ENCODE peak calls at places on chromosome 14, in seven cellular contexts. I is IMR-90, P is HCT116, L is A549, Z is fibroblast of lung, A is heart right ventricle, O is breast epithelium. X is an unnamed sample.

GRCh38 chr14:35123388-35123703 is 994 bp downstream of the PRORP start:
- DNase-seq in I (no peak), P (no peak), L (no peak), Z (no peak), A (no peak), O (no peak), X (no peak)

GRCh38 chr14:57329833-57330232 is 60.6 kb upstream of the NAA30 start:
- DNase-seq in I (no peak), P (no peak), L (no peak), Z (no peak), A (no peak), O (no peak), X (no peak)

GRCh38 chr14:36661506-36662257 is at the start of gene PAX9:
- DNase-seq in I (peak; percentile 41), P (peak; percentile 81), L (peak; percentile 91), Z (peak; percentile 67), A (no peak), O (peak; percentile 80), X (peak; percentile 58)

GRCh38 chr14:103496776-103497175 is 25.9 kb downstream of the CKB start:
- DNase-seq in I (peak; percentile 33), P (no peak), L (no peak), Z (no peak), A (no peak), O (no peak), X (peak; percentile 49)

GRCh38 chr14:46818147-46818546 is 166.6 kb upstream of the RPL10L start:
- DNase-seq in I (no peak), P (no peak), L (no peak), Z (no peak), A (no peak), O (no peak), X (no peak)

GRCh38 chr14:44204061-44204815 is 302.8 kb downstream of the FSCB start:
- DNase-seq in I (no peak), P (no peak), L (no peak), Z (peak; percentile 3), A (no peak), O (no peak), X (peak; percentile 62)

GRCh38 chr14:41000350-41000749 is 606.3 kb upstream of the LRFN5 start:
- DNase-seq in I (no peak), P (no peak), L (no peak), Z (no peak), A (no peak), O (no peak), X (no peak)

GRCh38 chr14:84409435-84409834 is 1120.5 kb upstream of the FLRT2 start:
- DNase-seq in I (peak; percentile 19), P (no peak), L (no peak), Z (peak; percentile 7), A (no peak), O (no peak), X (peak; percentile 9)

GRCh38 chr14:89618309-89618708 is 201.3 kb upstream of the FOXN3 start:
- DNase-seq in I (no peak), P (no peak), L (no peak), Z (peak; percentile 24), A (no peak), O (no peak), X (peak; percentile 39)

GRCh38 chr14:40221428-40221827 is 789.2 kb upstream of the FBXO33 start:
- DNase-seq in I (no peak), P (no peak), L (no peak), Z (no peak), A (no peak), O (no peak), X (no peak)

GRCh38 chr14:61109288-61109687 is 128.2 kb downstream of the SLC38A6 start:
- DNase-seq in I (no peak), P (no peak), L (no peak), Z (no peak), A (no peak), O (no peak), X (no peak)

GRCh38 chr14:55107766-55108554 is 21.1 kb upstream of the LGALS3 start:
- DNase-seq in I (peak; percentile 98), P (peak; percentile 91), L (peak; percentile 82), Z (peak; percentile 98), A (peak; percentile 85), O (peak; percentile 82), X (peak; percentile 99)

GRCh38 chr14:47302121-47302520 is 373.3 kb downstream of the MDGA2 start:
- DNase-seq in I (no peak), P (no peak), L (no peak), Z (no peak), A (no peak), O (no peak), X (no peak)

GRCh38 chr14:74905595-74906142 is 17.4 kb downstream of the RPS6KL1 start:
- DNase-seq in I (peak; percentile 34), P (peak; percentile 28), L (peak; percentile 51), Z (peak; percentile 20), A (peak; percentile 80), O (peak; percentile 77), X (peak; percentile 56)

GRCh38 chr14:79248771-79249170 is 962.5 kb downstream of the DIO2 start:
- DNase-seq in I (no peak), P (no peak), L (no peak), Z (no peak), A (no peak), O (no peak), X (no peak)

GRCh38 chr14:58637040-58637390 is 747 bp upstream of the DACT1 start:
- DNase-seq in I (peak; percentile 94), P (no peak), L (peak; percentile 50), Z (peak; percentile 93), A (peak; percentile 25), O (no peak), X (peak; percentile 75)

GRCh38 chr14:57982802-57983201 is 116.9 kb upstream of the SLC35F4 start:
- DNase-seq in I (no peak), P (no peak), L (no peak), Z (peak; percentile 4), A (peak; percentile 11), O (no peak), X (no peak)

GRCh38 chr14:80304125-80304766 is 92.9 kb upstream of the DIO2 start:
- DNase-seq in I (peak; percentile 46), P (no peak), L (no peak), Z (no peak), A (no peak), O (no peak), X (peak; percentile 41)

GRCh38 chr14:71711619-71712018 is 220.6 kb upstream of the RGS6 start:
- DNase-seq in I (peak; percentile 94), P (no peak), L (no peak), Z (peak; percentile 99), A (no peak), O (no peak), X (peak; percentile 96)

DNA sequence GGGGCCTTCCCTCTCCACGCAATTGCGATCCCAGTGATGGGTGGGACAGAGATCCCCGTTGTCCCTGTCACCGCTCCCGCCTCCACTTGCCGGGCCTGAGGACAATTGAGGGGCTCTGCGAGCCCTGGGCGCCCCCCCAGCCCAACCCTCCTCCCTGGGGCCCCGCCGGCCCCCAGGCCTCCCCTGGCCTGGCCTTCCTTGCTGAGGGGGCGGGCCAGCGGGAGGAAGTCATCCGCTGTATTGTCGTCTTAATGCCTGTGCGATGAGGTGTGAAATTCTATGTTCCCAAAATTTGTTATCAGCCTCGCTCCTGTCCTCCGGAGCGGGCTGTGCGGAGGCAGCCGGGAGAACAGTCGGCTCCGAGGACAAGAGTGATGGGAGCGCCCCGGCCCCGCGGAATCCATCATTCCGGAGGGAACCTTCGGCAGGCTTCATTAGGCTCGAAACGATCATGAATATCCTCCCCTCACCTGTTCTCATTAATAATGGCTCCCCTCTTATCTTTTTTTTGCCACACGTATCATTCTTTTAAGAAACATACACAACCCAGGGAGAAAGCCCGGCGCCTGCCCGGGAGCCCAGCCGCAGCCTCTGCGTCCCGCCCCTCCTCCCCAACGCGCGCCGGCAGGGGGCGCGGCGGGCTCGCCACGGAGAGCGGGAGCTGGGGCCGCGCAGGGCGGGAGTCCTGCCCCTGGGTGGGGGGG is 17.3 kb upstream of the DLK1 start:
- DNase-seq in I (peak; percentile 10), P (no peak), L (no peak), Z (peak; percentile 29), A (peak; percentile 48), O (no peak), X (no peak)
- H3K4me3 ChIP-seq in I (no peak overlapping the region), P (no peak overlapping the region), L (no peak overlapping the region), Z (peak overlapping the region; percentile 1), A (peak overlapping the region; percentile 18), O (peak overlapping the region; percentile 52), X (no peak overlapping the region)

DNA sequence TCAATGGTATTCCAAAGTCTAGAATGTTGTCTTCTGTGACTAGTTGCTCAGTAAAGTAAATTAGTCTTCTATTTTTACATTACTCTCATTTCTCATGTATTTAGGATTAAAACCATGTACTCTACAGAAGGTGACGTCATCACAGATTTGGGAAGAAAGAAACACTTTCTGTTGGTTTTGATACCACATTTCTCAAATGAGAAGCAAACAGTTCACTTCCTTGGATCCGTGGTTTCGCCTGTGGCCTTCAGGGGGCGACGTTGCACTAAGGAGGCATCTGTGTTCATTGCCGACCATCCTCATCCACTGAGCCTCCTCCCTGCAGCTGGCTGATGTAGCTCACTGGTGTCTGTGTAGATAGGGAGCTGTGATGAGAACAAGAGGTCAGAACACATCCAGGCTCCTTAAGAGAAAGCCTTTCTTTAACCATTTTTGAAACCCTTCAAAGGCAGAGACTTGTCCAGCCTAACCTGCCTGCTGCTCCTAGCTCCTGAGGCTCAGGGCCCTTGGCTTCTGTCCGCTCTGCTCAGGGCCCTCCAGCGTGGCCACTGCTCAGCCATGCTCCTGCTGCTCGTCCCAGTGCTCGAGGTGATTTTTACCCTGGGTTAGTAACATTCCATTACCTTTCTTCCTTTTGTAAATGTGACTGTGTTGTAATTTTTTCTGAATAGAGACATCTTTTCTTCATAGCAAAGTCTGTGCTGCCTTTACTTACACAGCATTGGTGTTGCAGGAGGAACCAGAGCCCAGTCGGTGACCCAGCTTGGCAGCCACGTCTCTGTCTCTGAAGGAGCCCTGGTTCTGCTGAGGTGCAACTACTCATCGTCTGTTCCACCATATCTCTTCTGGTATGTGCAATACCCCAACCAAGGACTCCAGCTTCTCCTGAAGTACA is 220.6 kb upstream of the OR4E1 start:
- DNase-seq in I (no peak), P (no peak), L (peak; percentile 24), Z (no peak), A (no peak), O (peak; percentile 53), X (no peak)
- TF ChIP-seq CTCF in I (no peak), P (no peak), L (no peak), Z (no peak), A (no peak), O (no peak), X (peak; percentile 10)

GRCh38 chr14:28765169-28765906 is 1.2 kb upstream of the FOXG1 start:
- DNase-seq in I (no peak), P (no peak), L (no peak), Z (no peak), A (no peak), O (no peak), X (no peak)
- H3K4me3 ChIP-seq in I (no peak overlapping the region), P (no peak overlapping the region), L (peak overlapping the region; percentile 40), Z (no peak overlapping the region), A (peak overlapping the region; percentile 27), O (peak overlapping the region; percentile 59), X (peak overlapping the region; percentile 13)

DNA sequence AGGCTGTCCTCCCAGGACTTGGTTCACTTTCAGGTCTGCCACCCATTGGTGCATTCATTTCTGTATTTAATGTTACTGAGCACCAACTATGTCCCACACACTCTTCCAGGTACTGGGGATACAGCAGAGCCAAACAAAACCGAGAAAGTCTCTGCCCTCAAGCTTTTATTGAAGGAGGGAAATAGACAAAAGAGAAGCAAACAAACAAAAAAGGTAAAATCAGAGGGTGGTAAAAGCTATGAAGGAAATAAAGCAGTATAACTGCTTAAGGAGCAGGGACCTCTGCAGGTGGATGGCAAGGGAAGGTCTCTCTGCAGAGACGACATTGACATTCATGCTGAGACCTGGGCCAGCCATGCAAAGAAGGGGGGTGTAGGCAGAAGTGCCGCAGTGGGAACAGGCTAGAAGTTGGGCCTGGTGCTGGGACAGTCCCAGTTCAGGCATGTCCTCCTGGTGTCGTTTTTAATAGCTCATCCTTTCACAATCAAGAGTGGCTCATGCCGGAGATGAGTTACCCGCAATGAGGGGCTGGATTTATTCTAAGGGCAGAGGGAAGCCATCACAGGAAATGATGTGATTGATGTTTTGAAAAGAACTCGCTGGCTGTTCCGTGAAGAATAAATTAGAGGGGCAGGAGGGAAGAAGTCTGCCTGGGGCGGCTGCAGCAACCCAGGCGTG is 72.8 kb downstream of the IRF2BPL start:
- DNase-seq in I (peak; percentile 59), P (no peak), L (peak; percentile 60), Z (peak; percentile 49), A (no peak), O (no peak), X (no peak)
- TF ChIP-seq CTCF in I (no peak), P (no peak), L (no peak), Z (no peak), A (no peak), O (no peak), X (no peak)

X was measured in cardiac fibroblast.